ENCODE peak calls at places on chromosomes 5 and 9, in seven cellular contexts. C is WERI-Rb-1; R is tibial artery; E is A549; M is stimulated activated CD4-positive, alpha-beta T cell treated with anti-CD3 and anti-CD28 coated beads, Interleukin-1b, Interleukin-23, amount 100 ng/mL, for 4 hours; J is EL; Z is ascending aorta. A is an unnamed sample.

GRCh38 chr9:127785933-127786772 is at the start of gene CDK9:
- DNase-seq in C (peak; percentile 97), R (peak; percentile 94), E (peak; percentile 90), M (peak; percentile 90), J (peak; percentile 89), Z (peak; percentile 96), A (peak; percentile 93)

GRCh38 chr9:78215706-78216105 is 20.2 kb upstream of the CEP78 start:
- DNase-seq in C (no peak), R (no peak), E (no peak), M (no peak), J (peak; percentile 80), Z (no peak), A (no peak)

GRCh38 chr5:58330781-58331180 is 129.1 kb downstream of the PLK2 start:
- DNase-seq in C (no peak), R (no peak), E (no peak), M (no peak), J (no peak), Z (no peak), A (no peak)

GRCh38 chr5:140262221-140262620 is 40.7 kb downstream of the PFDN1 start:
- DNase-seq in C (no peak), R (no peak), E (no peak), M (no peak), J (no peak), Z (no peak), A (no peak)

GRCh38 chr5:134555889-134556311 is 30.4 kb downstream of the JADE2 start:
- DNase-seq in C (peak; percentile 62), R (peak; percentile 87), E (peak; percentile 92), M (peak; percentile 73), J (peak; percentile 91), Z (peak; percentile 93), A (peak; percentile 34)

GRCh38 chr9:89849096-89849495 is 244.3 kb downstream of the GADD45G start:
- DNase-seq in C (no peak), R (no peak), E (no peak), M (no peak), J (no peak), Z (peak; percentile 15), A (no peak)

GRCh38 chr9:137315581-137316011 is 13.5 kb upstream of the NRARP start:
- DNase-seq in C (no peak), R (peak; percentile 62), E (no peak), M (no peak), J (no peak), Z (peak; percentile 34), A (no peak)

GRCh38 chr5:108461628-108462367 is 79.9 kb upstream of the FBXL17 start:
- DNase-seq in C (no peak), R (no peak), E (no peak), M (no peak), J (peak; percentile 53), Z (no peak), A (no peak)

GRCh38 chr5:168479166-168479565 is 7.1 kb upstream of the RARS1 start:
- DNase-seq in C (no peak), R (no peak), E (no peak), M (no peak), J (peak; percentile 34), Z (no peak), A (no peak)

GRCh38 chr5:143657814-143658395 is 154.1 kb upstream of the HMHB1 start:
- DNase-seq in C (no peak), R (no peak), E (no peak), M (no peak), J (no peak), Z (no peak), A (no peak)

GRCh38 chr9:94926457-94926852 is 200.0 kb downstream of the AOPEP start:
- DNase-seq in C (no peak), R (peak; percentile 62), E (no peak), M (no peak), J (no peak), Z (no peak), A (no peak)

GRCh38 chr5:74099538-74099937 is 473.5 kb downstream of the ARHGEF28 start:
- DNase-seq in C (no peak), R (no peak), E (no peak), M (no peak), J (no peak), Z (no peak), A (no peak)

GRCh38 chr9:88969646-88970373 is 21.5 kb upstream of the S1PR3 start:
- DNase-seq in C (no peak), R (no peak), E (no peak), M (no peak), J (no peak), Z (peak; percentile 52), A (peak; percentile 47)

GRCh38 chr9:121485618-121486531 is 13.8 kb downstream of the GGTA1 start:
- DNase-seq in C (no peak), R (peak; percentile 73), E (no peak), M (no peak), J (no peak), Z (no peak), A (no peak)

GRCh38 chr5:144390133-144390532 is 219.5 kb downstream of the KCTD16 start:
- DNase-seq in C (peak; percentile 14), R (no peak), E (peak; percentile 3), M (no peak), J (peak; percentile 19), Z (no peak), A (peak; percentile 30)

GRCh38 chr5:110665184-110665726 is 61.2 kb downstream of the TMEM232 start:
- DNase-seq in C (no peak), R (no peak), E (no peak), M (no peak), J (no peak), Z (no peak), A (no peak)

GRCh38 chr5:52988335-52989024 is 672 bp upstream of the ITGA2 start:
- DNase-seq in C (no peak), R (no peak), E (peak; percentile 10), M (no peak), J (no peak), Z (no peak), A (peak; percentile 21)

GRCh38 chr9:130445268-130445983 is 665 bp downstream of the ASS1 start:
- DNase-seq in C (peak; percentile 64), R (peak; percentile 92), E (peak; percentile 56), M (no peak), J (peak; percentile 72), Z (peak; percentile 91), A (peak; percentile 63)

GRCh38 chr9:35910613-35911488 is 1.6 kb downstream of the SPAAR start:
- DNase-seq in C (peak; percentile 54), R (no peak), E (peak; percentile 79), M (no peak), J (peak; percentile 67), Z (no peak), A (peak; percentile 33)

GRCh38 chr9:137013571-137013940 is 14.5 kb downstream of the ABCA2 start:
- DNase-seq in C (no peak), R (no peak), E (no peak), M (no peak), J (no peak), Z (no peak), A (no peak)

GRCh38 chr5:80152778-80153177 is 103.1 kb downstream of the SERINC5 start:
- DNase-seq in C (no peak), R (no peak), E (no peak), M (no peak), J (no peak), Z (no peak), A (no peak)

A was measured in T47D.